ENCODE peak calls at places on chromosomes 5 and 9, in seven cellular contexts. One of them, this sample, is unnamed.

GRCh38 chr5:140342287-140342686 is 4.1 kb downstream of the HBEGF start:
- DNase-seq in G401: no peak
- DNase-seq in esophagus squamous epithelium: no peak
- DNase-seq in NCI-H1105 treated with DMSO at 0.1 percent for 48 hours: no peak
- DNase-seq in prostate gland: no peak
- DNase-seq in CD4-positive, CD25-positive, alpha-beta regulatory T cell: peak; percentile 87
- DNase-seq in stimulated activated CD8-positive, alpha-beta memory T cell treated with anti-CD3 and anti-CD28 coated beads, Interleukin-7, amount 100 ng/mL, for 1 hour: no peak
- DNase-seq in this sample: peak; percentile 76

GRCh38 chr9:79691496-79691895 is 119.7 kb downstream of the TLE4 start:
- DNase-seq in G401: peak; percentile 91
- DNase-seq in esophagus squamous epithelium: no peak
- DNase-seq in NCI-H1105 treated with DMSO at 0.1 percent for 48 hours: no peak
- DNase-seq in prostate gland: no peak
- DNase-seq in CD4-positive, CD25-positive, alpha-beta regulatory T cell: no peak
- DNase-seq in stimulated activated CD8-positive, alpha-beta memory T cell treated with anti-CD3 and anti-CD28 coated beads, Interleukin-7, amount 100 ng/mL, for 1 hour: no peak
- DNase-seq in this sample: no peak

GRCh38 chr5:123598028-123598689 is 86.2 kb downstream of the CSNK1G3 start:
- DNase-seq in G401: no peak
- DNase-seq in esophagus squamous epithelium: no peak
- DNase-seq in NCI-H1105 treated with DMSO at 0.1 percent for 48 hours: no peak
- DNase-seq in prostate gland: no peak
- DNase-seq in CD4-positive, CD25-positive, alpha-beta regulatory T cell: no peak
- DNase-seq in stimulated activated CD8-positive, alpha-beta memory T cell treated with anti-CD3 and anti-CD28 coated beads, Interleukin-7, amount 100 ng/mL, for 1 hour: no peak
- DNase-seq in this sample: no peak

GRCh38 chr9:135610290-135611141 is 28.8 kb downstream of the GLT6D1 start:
- DNase-seq in G401: no peak
- DNase-seq in esophagus squamous epithelium: no peak
- DNase-seq in NCI-H1105 treated with DMSO at 0.1 percent for 48 hours: no peak
- DNase-seq in prostate gland: peak; percentile 0
- DNase-seq in CD4-positive, CD25-positive, alpha-beta regulatory T cell: no peak
- DNase-seq in stimulated activated CD8-positive, alpha-beta memory T cell treated with anti-CD3 and anti-CD28 coated beads, Interleukin-7, amount 100 ng/mL, for 1 hour: no peak
- DNase-seq in this sample: no peak

GRCh38 chr9:134678671-134679443 is 37.3 kb downstream of the COL5A1 start:
- DNase-seq in G401: no peak
- DNase-seq in esophagus squamous epithelium: no peak
- DNase-seq in NCI-H1105 treated with DMSO at 0.1 percent for 48 hours: no peak
- DNase-seq in prostate gland: no peak
- DNase-seq in CD4-positive, CD25-positive, alpha-beta regulatory T cell: no peak
- DNase-seq in stimulated activated CD8-positive, alpha-beta memory T cell treated with anti-CD3 and anti-CD28 coated beads, Interleukin-7, amount 100 ng/mL, for 1 hour: no peak
- DNase-seq in this sample: no peak

GRCh38 chr9:116549061-116549664 is 137.9 kb upstream of the TRIM32 start:
- DNase-seq in G401: peak; percentile 82
- DNase-seq in esophagus squamous epithelium: no peak
- DNase-seq in NCI-H1105 treated with DMSO at 0.1 percent for 48 hours: no peak
- DNase-seq in prostate gland: no peak
- DNase-seq in CD4-positive, CD25-positive, alpha-beta regulatory T cell: no peak
- DNase-seq in stimulated activated CD8-positive, alpha-beta memory T cell treated with anti-CD3 and anti-CD28 coated beads, Interleukin-7, amount 100 ng/mL, for 1 hour: no peak
- DNase-seq in this sample: peak; percentile 85

GRCh38 chr9:132164604-132165362 is 2.9 kb downstream of the NTNG2 start:
- DNase-seq in G401: peak; percentile 38
- DNase-seq in esophagus squamous epithelium: no peak
- DNase-seq in NCI-H1105 treated with DMSO at 0.1 percent for 48 hours: no peak
- DNase-seq in prostate gland: no peak
- DNase-seq in CD4-positive, CD25-positive, alpha-beta regulatory T cell: no peak
- DNase-seq in stimulated activated CD8-positive, alpha-beta memory T cell treated with anti-CD3 and anti-CD28 coated beads, Interleukin-7, amount 100 ng/mL, for 1 hour: no peak
- DNase-seq in this sample: no peak

GRCh38 chr9:36999728-37000333 is 34.2 kb downstream of the PAX5 start:
- DNase-seq in G401: no peak
- DNase-seq in esophagus squamous epithelium: no peak
- DNase-seq in NCI-H1105 treated with DMSO at 0.1 percent for 48 hours: no peak
- DNase-seq in prostate gland: no peak
- DNase-seq in CD4-positive, CD25-positive, alpha-beta regulatory T cell: no peak
- DNase-seq in stimulated activated CD8-positive, alpha-beta memory T cell treated with anti-CD3 and anti-CD28 coated beads, Interleukin-7, amount 100 ng/mL, for 1 hour: no peak
- DNase-seq in this sample: no peak